ENCODE peak calls at places on chromosomes 7 and 10, in nine cellular contexts. O is neural progenitor cell, T is mammary epithelial cell, W is fibroblast of lung, R is endothelial cell, U is GM13977, A is choroid plexus epithelial cell, N is GM10248, S is fibroblast of pulmonary artery. H is an unnamed sample.

GRCh38 chr10:102347236-102347828 is 48.2 kb upstream of the NFKB2 start:
- DNase-seq in O (peak; percentile 82), T (peak; percentile 50), W (peak; percentile 46), R (peak; percentile 72), U (peak; percentile 25), A (peak; percentile 66), N (peak; percentile 25), S (peak; percentile 69), H (peak; percentile 67)

GRCh38 chr7:69801729-69802688 is 203.7 kb downstream of the AUTS2 start:
- DNase-seq in O (no peak), T (no peak), W (no peak), R (no peak), U (no peak), A (no peak), N (no peak), S (no peak), H (no peak)

GRCh38 chr7:111025013-111025412 is 65.9 kb upstream of the LRRN3 start:
- DNase-seq in O (no peak), T (no peak), W (no peak), R (no peak), U (no peak), A (no peak), N (no peak), S (no peak), H (no peak)

GRCh38 chr7:156438011-156438410 is 202.6 kb upstream of the RNF32 start:
- DNase-seq in O (no peak), T (no peak), W (no peak), R (no peak), U (no peak), A (no peak), N (no peak), S (no peak), H (no peak)

GRCh38 chr7:103113164-103113563 is 35.7 kb downstream of the NAPEPLD start:
- DNase-seq in O (no peak), T (peak; percentile 98), W (peak; percentile 87), R (no peak), U (no peak), A (peak; percentile 76), N (no peak), S (peak; percentile 96), H (no peak)

GRCh38 chr10:78302989-78303854 is 269.6 kb downstream of the RPS24 start:
- DNase-seq in O (peak; percentile 97), T (peak; percentile 88), W (peak; percentile 85), R (peak; percentile 100), U (peak; percentile 97), A (peak; percentile 76), N (peak; percentile 97), S (peak; percentile 85), H (peak; percentile 99)

GRCh38 chr7:67137464-67137863 is 140.8 kb downstream of the TYW1 start:
- DNase-seq in O (no peak), T (peak; percentile 80), W (no peak), R (no peak), U (no peak), A (no peak), N (no peak), S (no peak), H (no peak)

GRCh38 chr7:24821045-24821853 is 64.0 kb upstream of the GSDME start:
- DNase-seq in O (no peak), T (peak; percentile 98), W (peak; percentile 92), R (no peak), U (peak; percentile 61), A (peak; percentile 93), N (peak; percentile 68), S (peak; percentile 90), H (no peak)

DNA sequence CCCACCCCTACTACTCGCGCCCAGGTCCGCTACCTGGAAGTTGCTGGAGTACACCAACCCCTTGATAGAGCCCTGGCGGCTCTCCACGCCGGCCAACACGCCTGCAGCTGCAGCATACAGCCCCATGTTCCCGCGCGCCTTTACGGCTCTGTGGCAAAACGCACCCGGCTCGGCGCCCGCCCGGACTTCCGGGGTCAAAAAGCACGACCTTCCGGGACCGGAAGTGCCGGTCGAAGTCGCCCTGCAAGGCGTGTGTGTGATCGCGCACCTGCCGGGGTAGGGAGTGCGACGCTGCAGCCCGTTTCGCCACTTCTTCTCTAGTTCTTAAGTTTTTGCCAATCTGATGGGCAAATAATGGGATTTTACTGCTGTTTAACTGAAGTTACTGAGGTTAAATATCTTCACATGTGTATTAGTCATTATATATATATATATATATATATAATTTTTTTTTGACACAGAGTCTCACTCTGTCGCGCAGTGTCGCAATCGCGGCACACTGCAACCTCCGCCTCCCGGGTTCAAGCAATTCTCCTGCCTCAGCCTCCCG is at the start of gene NSUN5:
- DNase-seq in O (peak; percentile 88), T (peak; percentile 62), W (peak; percentile 76), R (peak; percentile 73), U (peak; percentile 95), A (peak; percentile 60), N (peak; percentile 94), S (peak; percentile 62), H (peak; percentile 91)
- TF ChIP-seq CTCF in O (no peak), T (no peak), W (no peak), R (no peak), U (no peak), A (no peak), N (no peak), S (no peak), H (no peak)

GRCh38 chr7:129108583-129108982 is 35.9 kb upstream of the TSPAN33 start:
- DNase-seq in O (no peak), T (peak; percentile 7), W (no peak), R (no peak), U (no peak), A (peak; percentile 28), N (no peak), S (no peak), H (no peak)
- TF ChIP-seq CTCF in O (no peak), T (no peak), W (no peak), R (no peak), U (no peak), A (no peak), N (no peak), S (no peak), H (no peak)

DNA sequence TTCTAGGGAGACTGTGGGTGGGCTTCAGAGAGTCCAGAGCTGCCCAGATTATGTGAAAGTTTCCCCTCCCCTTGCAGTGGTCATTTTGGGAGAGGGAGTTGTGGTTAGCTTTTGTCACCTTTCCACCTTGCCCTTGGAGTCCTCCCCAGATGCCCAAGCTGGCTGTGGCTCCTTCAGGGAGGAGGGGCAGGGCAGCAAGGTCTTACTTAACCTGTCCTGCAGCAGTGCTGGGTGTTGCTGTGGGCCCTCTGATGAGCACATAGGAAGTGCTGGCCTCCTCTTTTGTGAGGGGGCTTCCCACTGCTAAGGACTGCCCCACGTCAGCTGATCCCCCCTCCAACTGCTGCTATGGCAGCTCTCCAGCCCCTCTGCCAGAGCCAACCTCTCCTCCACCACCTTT is 17.6 kb upstream of the AQP1 start:
- DNase-seq in O (no peak), T (no peak), W (no peak), R (no peak), U (no peak), A (no peak), N (no peak), S (no peak), H (no peak)
- TF ChIP-seq CTCF in O (no peak), T (no peak), W (no peak), R (no peak), U (no peak), A (no peak), N (no peak), S (no peak), H (no peak)

GRCh38 chr7:158494643-158495042 is 93.0 kb downstream of the PTPRN2 start:
- DNase-seq in O (no peak), T (no peak), W (no peak), R (no peak), U (no peak), A (no peak), N (no peak), S (no peak), H (no peak)

GRCh38 chr7:158494162-158494586 is 93.4 kb downstream of the PTPRN2 start:
- DNase-seq in O (peak; percentile 50), T (no peak), W (no peak), R (no peak), U (no peak), A (no peak), N (no peak), S (no peak), H (no peak)

GRCh38 chr7:158495256-158495655 is 92.4 kb downstream of the PTPRN2 start:
- DNase-seq in O (peak; percentile 39), T (no peak), W (no peak), R (no peak), U (no peak), A (no peak), N (no peak), S (no peak), H (no peak)

GRCh38 chr7:158497627-158498026 is 90.0 kb downstream of the PTPRN2 start:
- DNase-seq in O (no peak), T (no peak), W (no peak), R (no peak), U (no peak), A (no peak), N (no peak), S (no peak), H (no peak)

DNA sequence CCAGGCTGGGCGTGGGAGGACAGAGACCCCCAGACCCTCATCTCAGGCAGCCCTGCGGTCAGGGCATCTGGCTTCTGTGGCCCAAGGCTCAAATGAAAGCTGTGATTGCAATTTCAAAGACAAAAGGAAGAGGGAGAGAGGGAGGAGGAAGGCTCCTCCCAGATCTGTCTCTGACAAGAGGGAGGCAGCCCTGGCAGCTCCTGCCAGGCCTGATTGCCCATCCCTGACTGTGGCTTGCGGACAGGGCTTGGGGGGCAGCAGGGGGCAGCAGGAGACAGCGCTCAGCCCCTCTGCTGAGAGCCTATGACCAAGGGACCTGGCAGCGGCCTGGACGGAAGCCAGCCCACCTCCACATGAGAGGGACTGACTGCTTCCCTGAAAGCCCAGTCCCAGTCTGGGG is 91.8 kb downstream of the PTPRN2 start:
- DNase-seq in O (peak; percentile 80), T (no peak), W (no peak), R (no peak), U (no peak), A (peak; percentile 10), N (peak; percentile 39), S (no peak), H (peak; percentile 74)
- TF ChIP-seq CTCF in O (peak; percentile 53), T (no peak), W (no peak), R (no peak), U (peak; percentile 36), A (peak; percentile 20), N (peak; percentile 45), S (no peak), H (no peak)

GRCh38 chr10:124636271-124636993 is 107.7 kb downstream of the FAM53B start:
- DNase-seq in O (no peak), T (no peak), W (no peak), R (no peak), U (no peak), A (no peak), N (no peak), S (no peak), H (no peak)
- TF ChIP-seq CTCF in O (peak; percentile 20), T (no peak), W (no peak), R (no peak), U (peak; percentile 36), A (no peak), N (peak; percentile 15), S (no peak), H (no peak)

DNA sequence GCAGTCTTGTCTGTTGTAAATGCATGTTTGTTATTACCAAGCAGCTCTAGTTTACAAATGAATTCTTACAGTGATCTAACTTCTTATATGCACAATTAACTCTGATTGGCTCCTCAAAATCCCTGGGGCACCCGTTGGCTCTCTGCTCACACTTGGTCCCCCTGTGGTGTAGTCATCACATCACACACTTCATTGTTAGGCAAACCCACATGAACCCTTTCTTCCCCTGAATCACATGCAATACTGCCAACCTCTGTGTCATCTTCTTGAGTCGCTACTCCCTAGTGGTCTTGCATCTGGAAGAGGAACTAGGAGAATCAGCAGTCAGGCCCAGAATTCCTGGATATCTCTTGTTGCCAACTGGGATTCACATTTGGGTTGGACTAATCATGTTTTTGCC is 73.1 kb downstream of the CD36 start:
- DNase-seq in O (no peak), T (peak; percentile 50), W (peak; percentile 23), R (no peak), U (no peak), A (no peak), N (no peak), S (peak; percentile 28), H (no peak)
- TF ChIP-seq CTCF in O (no peak), T (no peak), W (no peak), R (no peak), U (no peak), A (no peak), N (no peak), S (no peak), H (no peak)

H was measured in glutamatergic neuron.